ENCODE peak calls at places on chromosome 19, in four cellular contexts. R is lung, H is lower leg skin, A is IMR-90. Q is an unnamed sample.

GRCh38 chr19:45218426-45218825 is 26.8 kb downstream of the EXOC3L2 start:
- DNase-seq in R (no peak), H (no peak), A (no peak), Q (no peak)

GRCh38 chr19:29260477-29261317 is 47.7 kb upstream of the UQCRFS1 start:
- DNase-seq in R (no peak), H (peak), A (peak), Q (no peak)

GRCh38 chr19:13099073-13099999 is 3.3 kb downstream of the LYL1 start:
- DNase-seq in R (peak), H (no peak), A (no peak), Q (no peak)

GRCh38 chr19:815079-815774 is 6.5 kb downstream of the PLPPR3 start:
- DNase-seq in R (no peak), H (no peak), A (no peak), Q (no peak)

GRCh38 chr19:33379151-33379829 is 5.8 kb downstream of the CEBPG start:
- DNase-seq in R (no peak), H (peak), A (no peak), Q (no peak)

GRCh38 chr19:53659292-53659691 is 27.5 kb downstream of the DPRX start:
- DNase-seq in R (no peak), H (no peak), A (no peak), Q (no peak)

GRCh38 chr19:17107546-17108452 is 32.2 kb downstream of the MYO9B start:
- DNase-seq in R (peak), H (peak), A (peak), Q (peak)

GRCh38 chr19:8721334-8721733 is at the start of gene OR2Z1:
- DNase-seq in R (no peak), H (no peak), A (no peak), Q (no peak)

GRCh38 chr19:29565171-29565570 is 39.4 kb downstream of the VSTM2B start:
- DNase-seq in R (no peak), H (peak), A (no peak), Q (no peak)

GRCh38 chr19:54154603-54155345 is 4.7 kb downstream of the LENG1 start:
- DNase-seq in R (no peak), H (no peak), A (no peak), Q (no peak)

GRCh38 chr19:15304140-15304705 is 28.1 kb downstream of the BRD4 start:
- DNase-seq in R (no peak), H (no peak), A (no peak), Q (no peak)

GRCh38 chr19:10471909-10472308 is 31.2 kb downstream of the KEAP1 start:
- DNase-seq in R (no peak), H (no peak), A (peak), Q (no peak)

GRCh38 chr19:36330226-36330625 is 48.8 kb downstream of the ZFP14 start:
- DNase-seq in R (no peak), H (peak), A (no peak), Q (no peak)
- H3K4me3 ChIP-seq in R (no peak), H (no peak), A (no peak), Q (no peak)

GRCh38 chr19:3135961-3136683 is at the start of gene GNA15:
- DNase-seq in R (peak), H (no peak), A (no peak), Q (no peak)
- H3K4me3 ChIP-seq in R (peak), H (peak), A (no peak), Q (peak)

GRCh38 chr19:18975011-18975410 is 34.0 kb upstream of the HOMER3 start:
- DNase-seq in R (no peak), H (no peak), A (peak), Q (no peak)
- H3K4me3 ChIP-seq in R (no peak), H (no peak), A (no peak), Q (no peak)

GRCh38 chr19:4814625-4815425 is 16.7 kb downstream of the TICAM1 start:
- DNase-seq in R (no peak), H (no peak), A (peak), Q (no peak)

GRCh38 chr19:4817467-4818277 is 13.8 kb downstream of the TICAM1 start:
- DNase-seq in R (no peak), H (no peak), A (no peak), Q (no peak)

GRCh38 chr19:4816388-4817165 is 14.9 kb downstream of the TICAM1 start:
- DNase-seq in R (no peak), H (no peak), A (no peak), Q (no peak)

GRCh38 chr19:4811328-4812131 is 20.0 kb downstream of the TICAM1 start:
- DNase-seq in R (peak), H (peak), A (peak), Q (peak)

GRCh38 chr19:4815426-4816387 is 15.8 kb downstream of the TICAM1 start:
- DNase-seq in R (peak), H (peak), A (peak), Q (peak)
- H3K4me3 ChIP-seq in R (no peak), H (no peak), A (no peak), Q (no peak)

DNA sequence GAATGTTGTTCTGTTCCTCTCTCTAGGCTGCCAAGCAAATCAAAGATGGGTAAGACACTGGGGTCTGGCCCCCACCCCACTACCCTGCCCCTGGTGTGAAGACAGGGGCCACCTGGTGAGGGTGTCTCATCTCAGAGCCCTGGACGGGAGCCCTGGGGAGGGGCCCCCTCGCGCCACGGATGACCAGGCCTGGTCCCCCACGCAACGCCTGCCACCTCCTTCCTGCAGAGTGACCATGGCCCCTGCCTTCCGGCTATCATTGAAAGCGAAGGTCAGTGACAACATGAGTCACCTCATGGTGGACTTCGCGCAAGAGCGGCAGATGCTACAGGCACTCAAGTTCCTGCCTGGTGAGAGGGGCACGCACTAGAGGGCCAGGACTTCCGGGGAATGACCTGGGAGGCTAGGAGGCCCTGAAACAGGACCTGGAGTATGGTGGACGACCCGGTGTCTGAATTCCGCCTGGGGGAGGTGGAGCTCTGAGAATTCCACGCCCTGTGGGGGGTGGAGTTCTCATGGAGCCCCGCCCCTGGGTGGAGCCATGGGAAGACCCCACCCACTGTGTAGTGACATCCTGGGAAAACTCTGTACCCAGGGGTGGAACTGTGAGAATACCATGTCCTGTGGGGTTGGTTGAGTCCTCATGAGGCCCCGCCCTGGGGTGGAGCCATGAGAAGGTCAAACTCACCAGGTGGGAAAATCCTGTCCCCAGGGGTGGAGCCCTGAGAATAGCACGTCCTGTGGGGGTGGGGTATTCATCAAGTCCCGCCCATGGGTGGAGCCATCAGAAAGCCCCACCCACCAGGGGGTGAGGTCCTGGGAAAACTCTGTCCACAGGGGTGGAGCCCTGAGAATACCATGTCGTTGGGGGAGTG is 6.1 kb downstream of the FSD1 start:
- DNase-seq in R (no peak), H (no peak), A (no peak), Q (no peak)
- H3K4me3 ChIP-seq in R (no peak), H (no peak), A (no peak), Q (no peak)

DNA sequence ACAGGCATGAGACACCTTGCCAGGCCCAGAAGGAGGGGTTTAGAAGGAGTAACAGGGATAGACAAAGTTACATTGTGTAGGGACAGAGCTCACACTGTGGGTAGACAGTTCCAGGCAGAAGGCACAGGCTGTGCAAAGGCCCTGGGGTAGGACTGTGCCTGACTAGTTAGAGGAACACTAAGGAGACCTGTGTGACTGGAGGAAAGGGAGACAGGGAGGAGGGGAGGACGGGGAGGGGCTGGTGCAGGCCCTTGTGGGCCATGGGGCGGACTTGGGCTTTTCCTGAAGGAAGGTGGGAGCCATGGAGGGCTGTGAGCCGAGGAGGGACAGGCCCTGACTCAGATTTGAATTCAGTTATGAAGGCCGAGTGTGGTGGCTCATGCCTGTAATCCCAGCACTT is 14.6 kb upstream of the GNA11 start:
- DNase-seq in R (no peak), H (no peak), A (no peak), Q (no peak)
- H3K4me3 ChIP-seq in R (no peak), H (no peak), A (no peak), Q (no peak)

GRCh38 chr19:47445527-47445926 is 26.2 kb downstream of the SLC8A2 start:
- DNase-seq in R (no peak), H (no peak), A (no peak), Q (no peak)
- H3K4me3 ChIP-seq in R (no peak), H (no peak), A (no peak), Q (no peak)